ENCODE peak calls at places on chromosomes 4 and X, in six cellular contexts. G is ecto neural progenitor cell; B is stimulated activated CD4-positive, alpha-beta T cell treated with anti-CD3 and anti-CD28 coated beads, Interleukin-1b, Interleukin-23, amount 100 ng/mL, for 1 hour; Q is GM12892; X is lung; Y is lower leg skin. C is an unnamed sample.

GRCh38 chrX:149630681-149631292 is 805 bp downstream of the TMEM185A start:
- DNase-seq in G (no peak), B (no peak), Q (no peak), X (no peak), Y (no peak), C (no peak)

GRCh38 chr4:6087669-6088068 is 69.4 kb upstream of the C4orf50 start:
- DNase-seq in G (peak), B (no peak), Q (no peak), X (no peak), Y (peak), C (peak)

GRCh38 chr4:169009281-169010124 is 552 bp downstream of the CBR4 start:
- DNase-seq in G (peak), B (no peak), Q (no peak), X (peak), Y (peak), C (peak)

GRCh38 chrX:148574247-148574973 is 74.0 kb downstream of the AFF2 start:
- DNase-seq in G (no peak), B (no peak), Q (no peak), X (no peak), Y (no peak), C (no peak)

GRCh38 chrX:125621588-125621927 is 301.9 kb downstream of the TEX13C start:
- DNase-seq in G (no peak), B (no peak), Q (no peak), X (no peak), Y (no peak), C (no peak)

GRCh38 chr4:41346306-41347061 is 89.8 kb downstream of the UCHL1 start:
- DNase-seq in G (no peak), B (no peak), Q (no peak), X (no peak), Y (no peak), C (no peak)

GRCh38 chrX:10014462-10015373 is 47.6 kb downstream of the CLDN34 start:
- DNase-seq in G (peak), B (peak), Q (peak), X (peak), Y (peak), C (peak)

GRCh38 chr4:183335369-183335940 is 13.2 kb upstream of the CLDN24 start:
- DNase-seq in G (peak), B (no peak), Q (no peak), X (no peak), Y (peak), C (no peak)

GRCh38 chr4:180057891-180058643 is 2185.1 kb upstream of the TENM3 start:
- DNase-seq in G (peak), B (no peak), Q (peak), X (no peak), Y (peak), C (peak)

GRCh38 chr4:85187106-85187505 is 220.6 kb upstream of the WDFY3 start:
- DNase-seq in G (no peak), B (no peak), Q (no peak), X (no peak), Y (no peak), C (no peak)

GRCh38 chr4:87283151-87283550 is 39.5 kb downstream of the HSD17B13 start:
- DNase-seq in G (no peak), B (no peak), Q (no peak), X (no peak), Y (no peak), C (no peak)

GRCh38 chr4:158796370-158797140 is 27.7 kb downstream of the FNIP2 start:
- DNase-seq in G (no peak), B (no peak), Q (no peak), X (no peak), Y (no peak), C (no peak)

GRCh38 chrX:71859637-71860036 is 51.0 kb upstream of the NHSL2 start:
- DNase-seq in G (no peak), B (no peak), Q (no peak), X (peak), Y (no peak), C (no peak)

GRCh38 chrX:14003028-14003427 is 26.7 kb downstream of the GEMIN8 start:
- DNase-seq in G (no peak), B (no peak), Q (no peak), X (no peak), Y (no peak), C (no peak)

GRCh38 chrX:30283456-30284200 is 25.6 kb downstream of the NR0B1 start:
- DNase-seq in G (no peak), B (no peak), Q (no peak), X (no peak), Y (no peak), C (peak)

GRCh38 chr4:8303485-8304281 is 34.1 kb downstream of the HTRA3 start:
- DNase-seq in G (no peak), B (no peak), Q (no peak), X (no peak), Y (peak), C (no peak)

GRCh38 chrX:27336466-27337091 is 126.6 kb downstream of the PPP4R3C start:
- DNase-seq in G (peak), B (no peak), Q (no peak), X (peak), Y (no peak), C (no peak)

GRCh38 chrX:46831620-46832327 is 5.1 kb upstream of the RP2 start:
- DNase-seq in G (no peak), B (no peak), Q (no peak), X (no peak), Y (no peak), C (no peak)

GRCh38 chr4:73853246-73853704 is at the start of gene PF4V1:
- DNase-seq in G (peak), B (no peak), Q (no peak), X (no peak), Y (peak), C (no peak)

GRCh38 chrX:115147220-115147619 is 42.0 kb upstream of the RBMXL3 start:
- DNase-seq in G (no peak), B (no peak), Q (no peak), X (no peak), Y (no peak), C (no peak)

GRCh38 chr4:137923494-137923893 is 318.7 kb downstream of the SLC7A11 start:
- DNase-seq in G (no peak), B (no peak), Q (no peak), X (no peak), Y (no peak), C (no peak)

GRCh38 chr4:150297861-150298474 is 219.7 kb downstream of the DCLK2 start:
- DNase-seq in G (no peak), B (no peak), Q (no peak), X (no peak), Y (no peak), C (peak)

GRCh38 chr4:66929748-66930147 is 615.6 kb downstream of the CENPC start:
- DNase-seq in G (no peak), B (no peak), Q (no peak), X (no peak), Y (no peak), C (no peak)

GRCh38 chr4:180790471-180790870 is 1452.7 kb upstream of the TENM3 start:
- DNase-seq in G (no peak), B (no peak), Q (no peak), X (no peak), Y (no peak), C (no peak)

GRCh38 chr4:98474408-98474844 is 184.0 kb downstream of the TSPAN5 start:
- DNase-seq in G (no peak), B (no peak), Q (no peak), X (no peak), Y (peak), C (no peak)

GRCh38 chrX:128619490-128619889 is 567.3 kb upstream of the ACTRT1 start:
- DNase-seq in G (no peak), B (no peak), Q (no peak), X (no peak), Y (no peak), C (no peak)

GRCh38 chr4:48112017-48112667 is 21.9 kb downstream of the TXK start:
- DNase-seq in G (no peak), B (no peak), Q (no peak), X (no peak), Y (no peak), C (no peak)

GRCh38 chrX:114619874-114620273 is 36.0 kb downstream of the HTR2C start:
- DNase-seq in G (no peak), B (no peak), Q (peak), X (no peak), Y (no peak), C (no peak)

GRCh38 chr4:2087170-2087569 is 28.0 kb downstream of the NAT8L start:
- DNase-seq in G (no peak), B (no peak), Q (no peak), X (no peak), Y (no peak), C (no peak)

GRCh38 chr4:1246901-1247810 is 1.8 kb downstream of the CTBP1 start:
- DNase-seq in G (no peak), B (no peak), Q (peak), X (no peak), Y (peak), C (no peak)

GRCh38 chr4:3174371-3175338 is 74.3 kb upstream of the MSANTD1 start:
- DNase-seq in G (no peak), B (no peak), Q (no peak), X (no peak), Y (no peak), C (no peak)

GRCh38 chr4:4260185-4260751 is 12.2 kb upstream of the TMEM128 start:
- DNase-seq in G (no peak), B (no peak), Q (no peak), X (no peak), Y (no peak), C (peak)

GRCh38 chr4:163895369-163896005 is 401.0 kb downstream of the TMA16 start:
- DNase-seq in G (no peak), B (no peak), Q (no peak), X (no peak), Y (no peak), C (peak)

GRCh38 chr4:26081795-26082498 is 167.9 kb downstream of the SMIM20 start:
- DNase-seq in G (no peak), B (no peak), Q (no peak), X (no peak), Y (no peak), C (no peak)